ENCODE peak calls at places on chromosomes 16 and 17, in five cellular contexts. Z is mesenchymal stem cell, I is PC-3, J is IMR-90, N is mesendoderm. S is an unnamed sample.

GRCh38 chr16:1708768-1709180 is 2.8 kb downstream of the MAPK8IP3 start:
- DNase-seq in Z (no peak), I (peak; percentile 81), J (peak; percentile 86), N (no peak), S (peak; percentile 83)

GRCh38 chr16:52953215-52953614 is 99.5 kb downstream of the CHD9NB start:
- DNase-seq in Z (no peak), I (no peak), J (no peak), N (no peak), S (no peak)

GRCh38 chr17:55688057-55688456 is 34.6 kb downstream of the TMEM100 start:
- DNase-seq in Z (no peak), I (no peak), J (no peak), N (no peak), S (no peak)

GRCh38 chr16:75065808-75066149 is 50.8 kb downstream of the LDHD start:
- DNase-seq in Z (no peak), I (peak; percentile 13), J (no peak), N (no peak), S (no peak)

GRCh38 chr17:79185671-79186070 is 111.0 kb downstream of the ENGASE start:
- DNase-seq in Z (no peak), I (no peak), J (no peak), N (no peak), S (no peak)

GRCh38 chr17:4234406-4234805 is 29.4 kb downstream of the ANKFY1 start:
- DNase-seq in Z (no peak), I (no peak), J (peak; percentile 31), N (no peak), S (no peak)

GRCh38 chr17:909642-910323 is 69.8 kb downstream of the NXN start:
- DNase-seq in Z (peak; percentile 60), I (no peak), J (no peak), N (no peak), S (peak; percentile 94)

GRCh38 chr17:661509-661908 is 53.1 kb downstream of the VPS53 start:
- DNase-seq in Z (no peak), I (no peak), J (no peak), N (no peak), S (no peak)

GRCh38 chr17:62690168-62690897 is 62.9 kb downstream of the MRC2 start:
- DNase-seq in Z (no peak), I (no peak), J (no peak), N (no peak), S (no peak)

GRCh38 chr16:56107944-56108583 is 83.2 kb upstream of the GNAO1 start:
- DNase-seq in Z (no peak), I (no peak), J (no peak), N (no peak), S (no peak)

GRCh38 chr16:89552913-89553312 is 7.6 kb upstream of the RPL13 start:
- DNase-seq in Z (no peak), I (no peak), J (no peak), N (no peak), S (no peak)

GRCh38 chr16:535446-536405 is 8.2 kb downstream of the CAPN15 start:
- DNase-seq in Z (peak; percentile 78), I (peak; percentile 84), J (peak; percentile 52), N (no peak), S (peak; percentile 98)

GRCh38 chr16:17379121-17379571 is 91.6 kb downstream of the XYLT1 start:
- DNase-seq in Z (no peak), I (no peak), J (peak; percentile 70), N (no peak), S (peak; percentile 70)

GRCh38 chr16:71637398-71637797 is 11.4 kb downstream of the MARVELD3 start:
- DNase-seq in Z (peak; percentile 47), I (no peak), J (peak; percentile 86), N (peak; percentile 97), S (peak; percentile 79)

GRCh38 chr17:39167492-39167891 is 1.5 kb upstream of the ARL5C start:
- DNase-seq in Z (no peak), I (no peak), J (no peak), N (no peak), S (no peak)

GRCh38 chr17:79667746-79668145 is 56.9 kb upstream of the RBFOX3 start:
- DNase-seq in Z (no peak), I (no peak), J (no peak), N (no peak), S (no peak)

GRCh38 chr16:3915438-3916250 is 35.1 kb upstream of the CREBBP start:
- DNase-seq in Z (no peak), I (no peak), J (no peak), N (no peak), S (no peak)

GRCh38 chr17:44598932-44599297 is 41.6 kb downstream of the FZD2 start:
- DNase-seq in Z (no peak), I (no peak), J (no peak), N (no peak), S (no peak)

GRCh38 chr17:17402558-17402957 is 74.2 kb upstream of the MED9 start:
- DNase-seq in Z (no peak), I (peak; percentile 42), J (peak; percentile 36), N (no peak), S (peak; percentile 51)

GRCh38 chr17:19769946-19770652 is 22.0 kb upstream of the ALDH3A1 start:
- DNase-seq in Z (peak; percentile 56), I (peak; percentile 70), J (peak; percentile 70), N (no peak), S (peak; percentile 69)

DNA sequence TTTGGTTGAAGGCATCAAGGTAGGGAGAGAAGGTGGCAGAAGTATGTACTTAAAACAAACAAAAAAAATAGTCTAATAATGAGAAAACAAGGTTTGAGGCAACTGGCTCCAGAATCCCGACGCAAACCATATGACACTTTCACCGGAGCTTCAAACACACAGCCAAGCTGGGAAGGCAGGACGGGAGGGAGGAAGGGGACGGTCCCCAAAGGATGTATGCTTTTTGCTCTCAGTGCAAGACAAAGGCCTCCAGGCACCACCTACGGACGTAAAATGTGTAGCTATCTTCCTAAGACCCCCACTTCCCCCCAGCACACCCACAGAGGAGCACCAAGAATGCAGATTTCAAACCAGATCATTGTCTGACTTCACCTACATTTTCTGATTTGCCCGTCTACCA is 102.3 kb downstream of the ZFHX3 start:
- DNase-seq in Z (no peak), I (no peak), J (no peak), N (no peak), S (no peak)
- H3K9ac ChIP-seq in Z (no peak overlapping the region), I (no peak overlapping the region), J (no peak overlapping the region), N (no peak overlapping the region), S (no peak overlapping the region)

DNA sequence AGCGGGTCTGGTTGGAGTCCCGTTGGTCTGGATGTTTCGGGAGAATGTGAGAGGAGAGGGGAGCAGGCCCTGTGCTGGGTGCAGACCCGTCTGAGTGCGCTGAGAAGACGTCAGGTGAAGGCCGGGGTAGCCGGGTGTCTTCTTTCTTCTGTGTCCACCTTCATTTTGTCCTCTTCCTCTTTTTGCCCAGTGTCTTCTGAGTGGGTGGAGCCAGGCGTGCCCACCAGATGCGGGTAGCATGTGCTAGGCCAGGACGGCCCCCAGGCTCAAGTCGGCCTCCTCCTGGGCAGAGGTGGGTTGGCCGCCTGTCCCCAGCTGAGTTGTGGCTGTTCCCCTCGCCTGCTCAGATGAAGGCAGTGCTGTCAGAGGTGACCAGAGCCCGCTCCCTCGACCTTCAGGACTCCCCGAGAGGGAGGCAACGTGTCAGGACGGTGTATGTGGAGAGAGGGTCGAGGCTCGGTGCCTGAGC is 3.5 kb downstream of the METRNL start:
- DNase-seq in Z (no peak), I (no peak), J (no peak), N (peak; percentile 23), S (no peak)
- H3K4me3 ChIP-seq in Z (peak overlapping the region; percentile 82), I (no peak overlapping the region), J (no peak overlapping the region), N (no peak overlapping the region), S (peak overlapping the region; percentile 76)

GRCh38 chr16:78461496-78461938 is 362.1 kb downstream of the WWOX start:
- DNase-seq in Z (no peak), I (peak; percentile 58), J (no peak), N (no peak), S (no peak)

GRCh38 chr16:78460428-78460827 is 361.0 kb downstream of the WWOX start:
- DNase-seq in Z (peak; percentile 53), I (peak; percentile 42), J (no peak), N (no peak), S (no peak)

GRCh38 chr16:78458588-78458987 is 359.1 kb downstream of the WWOX start:
- DNase-seq in Z (no peak), I (no peak), J (no peak), N (no peak), S (no peak)

GRCh38 chr16:78462261-78463208 is 363.1 kb downstream of the WWOX start:
- DNase-seq in Z (no peak), I (no peak), J (no peak), N (no peak), S (no peak)

GRCh38 chr16:78461087-78461486 is 361.6 kb downstream of the WWOX start:
- DNase-seq in Z (no peak), I (peak; percentile 1), J (no peak), N (no peak), S (no peak)
- H3K27ac ChIP-seq in Z (peak overlapping the region; percentile 9), I (peak overlapping the region; percentile 41), J (no peak overlapping the region), N (no peak overlapping the region), S (no peak overlapping the region)

DNA sequence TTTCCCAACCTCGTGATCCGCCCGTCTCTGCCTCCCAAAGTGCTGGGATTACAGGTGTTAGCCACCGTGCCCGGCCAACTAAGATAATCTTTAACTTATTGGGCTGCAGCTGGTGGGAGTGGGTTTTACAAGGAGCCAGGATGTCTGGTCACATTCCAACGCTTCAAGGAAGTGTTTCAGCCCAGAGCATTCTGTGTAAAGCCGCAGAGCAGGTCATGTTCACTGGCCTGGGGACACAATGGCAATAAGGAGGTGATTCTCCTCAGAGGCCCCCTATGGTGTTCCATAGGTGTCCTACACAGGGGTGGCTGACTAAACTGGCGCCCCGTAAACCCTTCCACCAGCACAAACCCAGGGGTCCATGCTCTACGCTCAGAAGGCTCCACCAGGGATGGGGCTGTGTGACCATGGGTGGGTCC is 1.2 kb downstream of the QPRT start:
- DNase-seq in Z (no peak), I (no peak), J (no peak), N (peak; percentile 77), S (no peak)
- H3K9ac ChIP-seq in Z (peak overlapping the region; percentile 39), I (no peak overlapping the region), J (no peak overlapping the region), N (peak overlapping the region; percentile 8), S (no peak overlapping the region)

DNA sequence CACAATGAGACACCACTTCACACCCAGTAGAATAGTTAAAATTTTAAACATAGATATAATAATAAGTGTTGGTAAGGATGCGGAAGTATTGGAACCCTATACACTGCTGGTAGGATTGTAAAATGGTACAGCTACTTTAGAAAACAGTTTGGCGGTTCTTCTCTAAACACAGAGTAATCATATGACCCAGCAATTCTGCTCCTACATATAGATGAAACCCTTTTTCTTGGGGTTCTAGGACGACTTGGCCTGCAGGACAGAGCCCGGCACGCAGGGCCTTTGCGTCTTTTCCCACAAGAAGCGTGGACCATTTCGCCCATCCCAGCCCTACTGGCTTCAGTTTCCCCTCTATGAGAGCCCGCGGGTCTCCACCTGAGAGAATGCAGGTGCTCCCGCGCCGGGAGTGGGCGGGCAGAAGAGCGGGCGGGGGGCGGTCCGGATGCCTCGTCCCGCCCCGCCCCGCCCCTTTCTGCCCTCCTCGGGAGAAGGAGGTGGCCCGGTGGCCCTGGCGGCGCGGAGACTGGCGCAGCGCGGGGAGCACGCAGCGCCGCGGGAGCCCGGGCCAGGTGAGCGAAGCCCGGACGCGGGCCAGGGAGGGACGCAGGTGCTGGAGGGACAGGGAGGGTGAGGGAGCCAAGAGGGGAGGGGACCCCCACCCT is at the start of gene SDR42E2:
- DNase-seq in Z (no peak), I (no peak), J (no peak), N (peak; percentile 60), S (no peak)
- H3K4me3 ChIP-seq in Z (no peak within 1 kb of the TSS), I (no peak within 1 kb of the TSS), J (no peak within 1 kb of the TSS), N (no peak within 1 kb of the TSS), S (no peak within 1 kb of the TSS)

GRCh38 chr16:86494039-86494564 is 16.2 kb upstream of the FOXF1 start:
- DNase-seq in Z (peak; percentile 47), I (no peak), J (no peak), N (no peak), S (no peak)
- H3K27ac ChIP-seq in Z (no peak overlapping the region), I (no peak overlapping the region), J (peak overlapping the region; percentile 5), N (no peak overlapping the region), S (no peak overlapping the region)